ENCODE peak calls at places on chromosomes 3 and 15, in ten cellular contexts. Z is A549, H is uterus, R is hepatocyte, K is fibroblast of lung, U is SJSA1, T is HCT116, I is esophagus muscularis mucosa, A is MM.1S, B is lower lobe of right lung. W is an unnamed sample. For H3K4me1 and H3K9me3, the result is how much of the 10 kb centered on the place peaks cover.

GRCh38 chr3:150412599-150413069 is 4.5 kb downstream of the TSC22D2 start:
- DNase-seq in I (no peak), U (peak), T (no peak), H (no peak), R (peak), A (peak), B (no peak), K (peak), Z (peak), W (peak)

GRCh38 chr3:65401359-65401810 is 637.3 kb downstream of the MAGI1 start:
- DNase-seq in I (no peak), H (no peak), A (no peak), K (no peak), R (no peak), Z (no peak), U (no peak), T (no peak), B (no peak), W (no peak)

GRCh38 chr15:55546718-55547117 is 38.7 kb upstream of the DNAAF4 start:
- DNase-seq in A (no peak), I (no peak), R (no peak), T (no peak), H (no peak), K (peak), B (no peak), U (no peak), Z (no peak), W (no peak)

GRCh38 chr15:40332138-40332781 is 8.5 kb downstream of the CCDC9B start:
- DNase-seq in Z (no peak), R (no peak), B (no peak), U (no peak), I (no peak), T (no peak), K (no peak), A (no peak), H (no peak), W (no peak)

GRCh38 chr3:126343675-126344074 is 13.5 kb downstream of the KLF15 start:
- DNase-seq in K (no peak), T (no peak), B (peak), R (no peak), H (peak), U (no peak), Z (no peak), A (no peak), I (no peak), W (no peak)

GRCh38 chr3:4633078-4634004 is 140.2 kb downstream of the ITPR1 start:
- DNase-seq in I (no peak), T (peak), Z (peak), U (peak), K (peak), A (peak), R (peak), H (no peak), B (no peak), W (peak)

GRCh38 chr3:183653209-183654064 is 18.0 kb downstream of the KLHL24 start:
- DNase-seq in R (no peak), A (no peak), B (no peak), T (peak), I (no peak), K (peak), Z (peak), H (no peak), U (peak), W (no peak)

GRCh38 chr15:89367485-89368451 is 33.1 kb upstream of the POLG start:
- DNase-seq in H (no peak), T (no peak), I (no peak), K (no peak), U (no peak), A (no peak), B (no peak), R (no peak), Z (peak), W (peak)

GRCh38 chr3:4351872-4352271 is 48.7 kb downstream of the SETMAR start:
- DNase-seq in R (no peak), Z (no peak), I (no peak), T (no peak), H (no peak), A (no peak), U (no peak), B (no peak), K (no peak), W (no peak)

GRCh38 chr3:42652611-42653302 is 740 bp upstream of the ZBTB47 start:
- DNase-seq in T (peak), R (peak), Z (peak), I (peak), A (no peak), U (peak), K (peak), H (peak), B (peak), W (peak)
- H3K4me1 ChIP-seq in T (half or more), R (under half), Z (under half), I (half or more), A (under half), U (half or more), K (under half), H (under half), B (under half), W (half or more)

GRCh38 chr15:27412413-27412812 is 441.4 kb downstream of the GABRG3 start:
- DNase-seq in A (no peak), U (no peak), I (no peak), B (no peak), T (no peak), Z (peak), R (peak), K (no peak), H (no peak), W (no peak)
- H3K9me3 ChIP-seq in A (under half), U (under half), I (under half), B (under half), T (under half), Z (under half), R (under half), K (under half), H (under half), W (under half)

DNA sequence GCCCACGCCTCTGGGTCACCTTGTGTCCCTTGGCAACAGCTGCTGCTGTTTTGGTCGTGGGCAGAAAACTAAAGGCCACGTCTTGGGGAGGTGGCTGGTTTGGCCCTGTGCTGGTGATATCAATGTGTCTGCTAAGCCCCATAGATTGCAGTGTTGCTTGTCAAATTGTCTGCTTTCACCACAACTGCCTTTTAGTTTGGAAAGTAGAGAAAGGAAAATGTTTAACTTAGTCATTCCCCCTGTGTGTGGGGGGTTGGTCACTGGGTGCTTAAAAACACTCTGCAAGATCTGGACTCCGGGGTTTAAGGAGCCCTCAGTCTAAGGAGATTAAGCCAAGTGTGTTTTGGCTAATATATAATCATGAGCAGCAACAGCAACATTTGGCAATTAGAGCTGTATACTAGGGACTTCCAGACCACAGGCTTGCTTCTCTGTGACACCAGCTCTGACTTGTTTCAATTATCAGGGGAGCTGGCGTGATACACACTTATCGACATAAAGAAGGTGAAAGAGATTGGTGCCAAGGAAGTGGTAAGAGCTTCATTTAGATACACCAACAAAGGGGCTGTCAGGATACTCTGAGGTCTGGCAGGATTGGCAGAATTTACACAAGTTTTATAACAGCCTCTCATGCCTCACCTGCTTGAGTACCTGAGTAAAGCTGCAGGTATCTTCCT is 3.5 kb downstream of the SMAD3 start:
- DNase-seq in K (peak), U (peak), Z (no peak), R (no peak), I (no peak), H (no peak), A (no peak), B (no peak), T (no peak), W (peak)
- H3K4me3 ChIP-seq in K (peak), U (no peak), Z (peak), R (no peak), I (peak), H (no peak), A (no peak), B (peak), T (no peak), W (peak)

GRCh38 chr15:83110361-83110760 is 2.9 kb downstream of the TM6SF1 start:
- DNase-seq in H (no peak), K (no peak), Z (no peak), I (no peak), A (no peak), R (no peak), T (no peak), U (no peak), B (no peak), W (no peak)
- H3K4me1 ChIP-seq in H (under half), K (under half), Z (under half), I (under half), A (under half), R (under half), T (under half), U (under half), B (half or more), W (under half)

GRCh38 chr3:53161820-53162671 is 1.0 kb downstream of the PRKCD start:
- DNase-seq in Z (peak), B (peak), R (peak), U (peak), K (no peak), H (peak), I (no peak), A (peak), T (no peak), W (peak)
- H3K9me3 ChIP-seq in Z (under half), B (under half), R (under half), U (under half), K (under half), H (under half), I (under half), A (under half), T (under half), W (under half)

GRCh38 chr15:99731336-99732267 is 1.6 kb downstream of the LYSMD4 start:
- DNase-seq in H (no peak), B (no peak), A (no peak), R (no peak), K (no peak), Z (no peak), T (no peak), I (no peak), U (no peak), W (no peak)
- H3K4me3 ChIP-seq in H (peak), B (peak), A (no peak), R (peak), K (peak), Z (no peak), T (no peak), I (peak), U (no peak), W (peak)

DNA sequence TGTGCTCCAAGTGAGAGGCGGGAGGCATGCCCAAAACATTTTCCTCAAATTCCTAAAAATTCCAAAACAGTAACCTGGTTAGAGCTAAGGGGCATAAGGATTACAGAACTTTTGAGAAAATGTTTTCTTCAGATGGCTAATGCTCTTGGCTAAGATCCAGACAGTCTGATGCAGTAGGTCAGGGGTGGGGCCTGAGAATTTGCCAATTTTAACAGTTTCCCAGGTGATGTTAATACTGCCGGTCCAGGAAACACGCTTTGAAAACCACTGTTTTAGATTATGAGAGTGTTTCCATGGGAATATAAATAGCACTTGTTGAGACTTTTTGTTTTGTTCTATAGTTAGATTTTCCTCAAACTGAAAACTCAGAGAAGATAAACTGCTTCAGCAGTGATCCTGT is 71.7 kb upstream of the ACP3 start:
- DNase-seq in B (no peak), I (no peak), T (no peak), H (no peak), R (no peak), A (peak), Z (no peak), U (no peak), K (peak), W (no peak)
- H3K4me1 ChIP-seq in B (under half), I (under half), T (under half), H (under half), R (under half), A (under half), Z (under half), U (under half), K (under half), W (under half)

GRCh38 chr3:175896655-175897054 is 1037.5 kb downstream of the NAALADL2 start:
- DNase-seq in T (no peak), R (no peak), A (peak), I (no peak), H (no peak), Z (no peak), U (no peak), B (no peak), K (no peak), W (no peak)
- H3K9me3 ChIP-seq in T (under half), R (under half), A (under half), I (under half), H (under half), Z (under half), U (under half), B (under half), K (under half), W (under half)